ENCODE peak calls at places on chromosomes 2 and 18, in nine cellular contexts. Q is BJ, W is HepG2, L is NB4, Z is uterus, N is heart right ventricle, G is IMR-90, X is astrocyte of the spinal cord, R is aorta. S is an unnamed sample.

GRCh38 chr2:120306091-120306490 is 39.8 kb upstream of the INHBB start:
- DNase-seq in X (no peak), Q (no peak), N (no peak), L (peak), G (no peak), W (no peak), R (no peak), Z (peak), S (no peak)

GRCh38 chr2:26347286-26347865 is 787 bp upstream of the ADGRF3 start:
- DNase-seq in Q (no peak), Z (no peak), R (no peak), G (peak), W (no peak), X (no peak), L (peak), N (no peak), S (no peak)

GRCh38 chr2:11812466-11813100 is 66.2 kb downstream of the LPIN1 start:
- DNase-seq in L (no peak), Z (no peak), Q (no peak), N (no peak), G (no peak), R (no peak), W (no peak), X (no peak), S (no peak)

GRCh38 chr18:75879196-75879595 is 451.7 kb upstream of the SMIM21 start:
- DNase-seq in Z (no peak), Q (no peak), X (peak), L (no peak), N (no peak), R (no peak), G (no peak), W (no peak), S (no peak)

GRCh38 chr2:11103984-11104793 is 51.1 kb upstream of the SLC66A3 start:
- DNase-seq in Q (no peak), Z (no peak), R (no peak), W (no peak), L (no peak), N (no peak), X (no peak), G (no peak), S (no peak)

GRCh38 chr18:79948719-79949411 is 2.6 kb downstream of the SLC66A2 start:
- DNase-seq in G (no peak), X (no peak), Z (no peak), Q (no peak), N (no peak), R (peak), L (no peak), W (no peak), S (no peak)

GRCh38 chr2:238106339-238106697 is 6.2 kb downstream of the ESPNL start:
- DNase-seq in W (no peak), N (no peak), Q (no peak), G (no peak), L (no peak), X (no peak), R (no peak), Z (no peak), S (no peak)

GRCh38 chr2:128734521-128735295 is 416.0 kb upstream of the HS6ST1 start:
- DNase-seq in G (peak), N (no peak), R (no peak), Q (no peak), L (peak), Z (no peak), W (no peak), X (peak), S (no peak)

GRCh38 chr2:129502781-129503180 is 476.7 kb upstream of the RAB6C start:
- DNase-seq in Q (no peak), X (peak), R (no peak), N (no peak), Z (no peak), W (no peak), G (no peak), L (peak), S (no peak)

GRCh38 chr2:72561621-72562318 is 264.1 kb downstream of the EXOC6B start:
- DNase-seq in R (no peak), Z (no peak), G (peak), Q (no peak), X (peak), L (no peak), W (peak), N (no peak), S (peak)

GRCh38 chr2:46164581-46165301 is 132.5 kb upstream of the EPAS1 start:
- DNase-seq in N (peak), Z (peak), Q (peak), X (peak), L (no peak), G (peak), W (no peak), R (peak), S (peak)

GRCh38 chr18:59029663-59030421 is 109.8 kb upstream of the SEC11C start:
- DNase-seq in X (no peak), Z (no peak), Q (no peak), N (no peak), R (no peak), L (no peak), W (no peak), G (no peak), S (no peak)

GRCh38 chr18:23881778-23882177 is 132.8 kb upstream of the TTC39C start:
- DNase-seq in Q (no peak), G (no peak), N (no peak), W (no peak), R (no peak), X (no peak), L (no peak), Z (no peak), S (no peak)

GRCh38 chr2:219571311-219572236 is at the start of gene OBSL1:
- DNase-seq in G (peak), Q (no peak), Z (peak), X (peak), L (peak), W (peak), N (peak), R (peak), S (peak)

GRCh38 chr18:63040788-63041410 is 278.7 kb downstream of the BCL2 start:
- DNase-seq in R (no peak), L (no peak), Q (no peak), X (no peak), W (no peak), N (no peak), G (no peak), Z (no peak), S (no peak)

GRCh38 chr2:176090870-176091269 is 1.7 kb upstream of the HOXD13 start:
- DNase-seq in W (no peak), Q (no peak), G (no peak), L (no peak), N (no peak), Z (no peak), R (no peak), X (no peak), S (no peak)

GRCh38 chr18:23422751-23423418 is 30.2 kb upstream of the RIOK3 start:
- DNase-seq in Q (peak), L (peak), N (peak), X (no peak), G (peak), Z (no peak), R (no peak), W (peak), S (peak)

GRCh38 chr2:217263796-217264195 is 403.9 kb upstream of the TNP1 start:
- DNase-seq in X (no peak), Z (no peak), R (no peak), G (no peak), N (no peak), W (no peak), L (no peak), Q (no peak), S (no peak)

GRCh38 chr2:200786423-200786822 is 25.3 kb upstream of the BZW1 start:
- DNase-seq in L (no peak), X (peak), G (peak), N (no peak), R (no peak), Z (no peak), Q (peak), W (peak), S (peak)

GRCh38 chr2:211822686-211823335 is 715.8 kb downstream of the ERBB4 start:
- DNase-seq in R (no peak), Q (no peak), G (no peak), N (no peak), X (no peak), W (no peak), L (no peak), Z (no peak), S (peak)

GRCh38 chr2:171287606-171288005 is 126.9 kb upstream of the TLK1 start:
- DNase-seq in W (no peak), N (no peak), X (no peak), Q (no peak), R (no peak), Z (no peak), G (peak), L (no peak), S (peak)

GRCh38 chr2:234029150-234029733 is 21.3 kb upstream of the SPP2 start:
- DNase-seq in Z (no peak), L (no peak), R (no peak), G (peak), Q (no peak), X (peak), N (no peak), W (no peak), S (no peak)

GRCh38 chr2:75495862-75496261 is 64.9 kb downstream of the EVA1A start:
- DNase-seq in X (no peak), W (peak), R (no peak), G (no peak), Z (no peak), N (no peak), L (no peak), Q (no peak), S (no peak)

GRCh38 chr18:41323044-41323443 is 632.0 kb upstream of the PIK3C3 start:
- DNase-seq in W (no peak), G (peak), Q (no peak), R (no peak), X (peak), Z (no peak), L (no peak), N (no peak), S (peak)

GRCh38 chr18:58867281-58867961 is 2.7 kb downstream of the ZNF532 start:
- DNase-seq in L (no peak), R (no peak), N (no peak), G (no peak), X (peak), Q (no peak), Z (no peak), W (no peak), S (peak)

GRCh38 chr2:220198911-220199310 is 571.5 kb downstream of the SLC4A3 start:
- DNase-seq in G (peak), L (no peak), X (peak), N (no peak), R (no peak), W (no peak), Z (no peak), Q (peak), S (peak)

GRCh38 chr2:111119847-111120252 is 864 bp upstream of the BCL2L11 start:
- DNase-seq in R (no peak), X (no peak), W (no peak), N (peak), G (no peak), Q (no peak), Z (no peak), L (peak), S (no peak)

GRCh38 chr18:76783786-76784484 is 38.4 kb upstream of the ZNF236 start:
- DNase-seq in X (no peak), G (no peak), N (no peak), Z (no peak), L (no peak), W (no peak), R (no peak), Q (no peak), S (no peak)

GRCh38 chr18:59606193-59607175 is 90.7 kb downstream of the CCBE1 start:
- DNase-seq in R (no peak), W (no peak), G (peak), Z (no peak), X (peak), N (no peak), Q (peak), L (no peak), S (no peak)

GRCh38 chr2:217622205-217622621 is 380.6 kb downstream of the TNS1 start:
- DNase-seq in Z (peak), R (no peak), X (peak), Q (peak), N (no peak), W (peak), G (peak), L (no peak), S (no peak)

GRCh38 chr2:127072970-127073369 is 34.0 kb downstream of the BIN1 start:
- DNase-seq in N (no peak), Q (no peak), W (no peak), R (no peak), L (no peak), G (no peak), Z (no peak), X (no peak), S (no peak)

GRCh38 chr2:88557290-88557689 is 70.0 kb downstream of the EIF2AK3 start:
- DNase-seq in R (no peak), N (no peak), W (no peak), X (no peak), G (no peak), L (no peak), Z (no peak), Q (no peak), S (no peak)

GRCh38 chr2:231396058-231396821 is 730 bp downstream of the B3GNT7 start:
- DNase-seq in Z (no peak), N (no peak), Q (no peak), X (no peak), G (no peak), R (no peak), L (no peak), W (no peak), S (no peak)

GRCh38 chr2:120817136-120817955 is 81.7 kb downstream of the GLI2 start:
- DNase-seq in Q (no peak), L (no peak), X (no peak), R (peak), N (no peak), Z (no peak), W (no peak), G (no peak), S (no peak)

GRCh38 chr2:2455151-2455550 is 124.1 kb upstream of the MYT1L start:
- DNase-seq in Q (no peak), W (no peak), L (no peak), X (peak), G (peak), R (no peak), Z (no peak), N (no peak), S (no peak)

GRCh38 chr18:8967573-8967972 is 134.9 kb upstream of the NDUFV2 start:
- DNase-seq in Z (no peak), R (no peak), L (no peak), X (no peak), N (no peak), Q (no peak), G (no peak), W (no peak), S (no peak)

GRCh38 chr2:120508581-120509041 is 162.7 kb downstream of the INHBB start:
- DNase-seq in Z (peak), R (peak), N (no peak), W (no peak), L (no peak), X (peak), G (no peak), Q (no peak), S (peak)

DNA sequence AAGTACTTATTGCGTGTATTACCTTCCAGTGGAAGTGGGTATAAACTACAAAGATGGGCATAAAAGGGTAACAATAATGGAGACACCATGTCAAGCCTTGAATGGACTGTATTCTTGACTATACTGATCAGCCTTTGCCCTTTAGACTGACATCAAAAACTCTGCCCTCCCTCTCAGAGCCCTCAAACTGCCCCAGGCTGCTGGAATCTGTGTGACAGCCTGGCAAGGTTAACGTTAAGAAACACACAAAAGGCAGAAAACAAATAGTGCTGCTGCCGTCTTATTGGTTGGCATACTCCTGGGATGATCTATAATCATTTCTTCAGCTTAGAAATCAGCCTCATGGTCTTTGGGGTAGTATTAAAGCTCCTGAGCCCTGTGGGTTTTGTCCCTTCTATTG is 338.0 kb downstream of the DCC start:
- DNase-seq in G (no peak), N (no peak), Z (no peak), Q (no peak), R (no peak), W (no peak), X (no peak), L (no peak), S (no peak)
- H3K4me3 ChIP-seq in G (no peak), N (no peak), Z (no peak), Q (no peak), R (no peak), W (no peak), X (no peak), L (no peak), S (no peak)

GRCh38 chr2:14148186-14148585 is 484.3 kb upstream of the LRATD1 start:
- DNase-seq in N (no peak), X (peak), W (no peak), Z (no peak), G (peak), L (no peak), Q (no peak), R (no peak), S (peak)
- H3K4me3 ChIP-seq in N (no peak), X (no peak), W (no peak), Z (no peak), G (no peak), L (no peak), Q (no peak), R (no peak), S (no peak)

GRCh38 chr18:48580782-48581181 is 42.0 kb downstream of the CTIF start:
- DNase-seq in R (peak), Q (peak), Z (no peak), L (no peak), X (no peak), G (no peak), N (no peak), W (no peak), S (no peak)

GRCh38 chr18:48583568-48583967 is 44.7 kb downstream of the CTIF start:
- DNase-seq in X (no peak), N (no peak), L (no peak), Z (no peak), R (peak), Q (no peak), G (peak), W (no peak), S (no peak)

GRCh38 chr18:48582946-48583345 is 44.1 kb downstream of the CTIF start:
- DNase-seq in W (no peak), Q (no peak), L (no peak), R (peak), G (no peak), N (no peak), Z (no peak), X (no peak), S (no peak)

GRCh38 chr18:48581206-48581605 is 42.4 kb downstream of the CTIF start:
- DNase-seq in Q (no peak), W (no peak), G (no peak), L (no peak), N (no peak), X (no peak), Z (no peak), R (peak), S (no peak)

GRCh38 chr18:48581941-48582340 is 43.1 kb downstream of the CTIF start:
- DNase-seq in X (no peak), N (no peak), G (no peak), L (no peak), W (no peak), Z (no peak), R (peak), Q (no peak), S (no peak)
- H3K4me3 ChIP-seq in X (no peak), N (no peak), G (no peak), L (no peak), W (no peak), Z (no peak), R (no peak), Q (no peak), S (no peak)

GRCh38 chr2:160494243-160494642 is 636 bp upstream of the RBMS1 start:
- DNase-seq in L (no peak), X (peak), W (no peak), N (no peak), Q (no peak), Z (peak), R (no peak), G (no peak), S (no peak)

GRCh38 chr2:160492401-160493226 is 993 bp downstream of the RBMS1 start:
- DNase-seq in Q (no peak), Z (peak), R (peak), W (peak), N (peak), L (peak), G (peak), X (peak), S (peak)

GRCh38 chr2:160493227-160494028 is at the start of gene RBMS1:
- DNase-seq in W (peak), R (peak), N (peak), Z (peak), L (peak), X (peak), Q (no peak), G (peak), S (peak)

GRCh38 chr2:160490760-160491367 is 2.7 kb downstream of the RBMS1 start:
- DNase-seq in X (no peak), N (no peak), L (no peak), G (no peak), W (peak), Q (no peak), R (no peak), Z (no peak), S (no peak)

DNA sequence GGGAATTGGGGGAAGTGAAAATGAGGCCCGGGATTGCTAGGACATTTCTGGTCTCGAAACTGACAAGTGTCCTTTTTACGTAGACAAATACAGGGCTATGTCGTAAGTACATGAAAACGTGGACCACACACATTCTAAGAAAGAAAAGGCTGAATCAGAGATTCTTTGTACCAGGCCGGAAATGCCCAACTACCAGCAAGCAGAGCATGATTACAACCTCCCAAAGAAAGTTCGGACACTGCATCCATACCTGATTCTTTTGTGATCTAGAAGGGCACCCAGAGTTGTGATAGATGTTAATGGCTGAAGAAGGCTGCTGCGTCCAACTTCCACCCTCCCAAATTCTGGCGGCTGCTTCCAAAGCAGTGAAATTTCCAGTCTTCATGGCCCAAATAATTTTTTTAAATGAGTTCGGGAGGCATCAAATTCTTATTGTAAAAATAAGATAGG is 1.7 kb downstream of the RBMS1 start:
- DNase-seq in Q (peak), X (peak), N (no peak), G (peak), Z (peak), R (no peak), W (peak), L (no peak), S (peak)
- H3K4me3 ChIP-seq in Q (peak), X (peak), N (peak), G (peak), Z (peak), R (peak), W (peak), L (no peak), S (peak)

DNA sequence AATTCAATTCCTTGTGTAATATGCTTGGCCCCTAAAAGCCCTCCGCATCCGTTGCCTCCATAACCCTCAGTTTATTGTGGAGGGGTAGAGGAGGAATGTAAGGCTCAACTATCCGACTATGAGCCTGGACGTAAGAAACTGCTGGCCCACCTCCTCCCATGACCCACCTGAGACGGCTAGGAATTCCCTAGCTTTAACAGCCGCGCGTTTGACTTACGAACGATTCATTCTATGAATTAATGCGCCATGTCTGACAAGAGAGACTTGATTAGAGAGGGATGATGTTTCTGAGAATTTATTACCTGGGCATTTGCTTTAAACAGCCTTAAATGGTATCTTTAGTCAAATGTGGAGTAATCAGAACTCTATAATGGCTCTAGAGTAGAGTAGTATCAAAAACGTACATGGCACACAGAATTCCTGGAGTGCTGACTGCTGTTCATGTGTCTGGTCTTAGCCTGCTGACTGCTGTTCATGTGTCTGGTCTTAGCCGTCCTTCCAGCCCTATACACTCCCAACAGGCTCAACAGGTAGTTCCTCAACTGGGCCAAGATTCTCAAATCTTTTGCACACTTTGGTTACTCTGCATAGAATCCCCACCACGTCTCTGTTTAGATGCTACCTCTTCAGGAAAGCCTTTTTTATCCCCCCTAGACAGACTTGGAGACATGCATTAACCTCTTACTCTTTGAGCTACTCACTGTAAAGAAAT is 899 bp upstream of the GFPT1 start:
- DNase-seq in G (no peak), N (no peak), Q (no peak), Z (peak), X (no peak), W (peak), L (peak), R (no peak), S (no peak)
- H3K4me3 ChIP-seq in G (peak), N (peak), Q (peak), Z (peak), X (peak), W (peak), L (peak), R (peak), S (peak)